ENCODE peak calls at places on chromosomes 2 and 18, in eight cellular contexts. C, O, S, Y, X, R, L and B are unnamed samples.

GRCh38 chr18:54148151-54148550 is 76.3 kb downstream of the MBD2 start:
- DNase-seq in C (no peak), O (no peak), S (no peak), Y (no peak), X (no peak), R (no peak), L (no peak), B (no peak)

GRCh38 chr2:10355471-10356458 is 53.1 kb downstream of the HPCAL1 start:
- DNase-seq in C (no peak), O (no peak), S (no peak), Y (no peak), X (no peak), R (no peak), L (no peak), B (no peak)

GRCh38 chr2:240620149-240620731 is 5.0 kb upstream of the GPR35 start:
- DNase-seq in C (no peak), O (no peak), S (no peak), Y (no peak), X (no peak), R (no peak), L (no peak), B (peak; percentile 42)

GRCh38 chr18:80253871-80254492 is 6.7 kb upstream of the PARD6G start:
- DNase-seq in C (no peak), O (peak; percentile 12), S (no peak), Y (no peak), X (no peak), R (no peak), L (no peak), B (no peak)

GRCh38 chr2:15735738-15736326 is 144.2 kb downstream of the DDX1 start:
- DNase-seq in C (no peak), O (no peak), S (no peak), Y (no peak), X (no peak), R (no peak), L (no peak), B (no peak)

GRCh38 chr2:205546417-205546816 is 135.9 kb upstream of the NRP2 start:
- DNase-seq in C (no peak), O (no peak), S (no peak), Y (peak; percentile 60), X (no peak), R (no peak), L (no peak), B (no peak)

GRCh38 chr2:42569116-42569711 is 782 bp downstream of the MTA3 start:
- DNase-seq in C (peak; percentile 66), O (peak; percentile 26), S (peak; percentile 53), Y (peak; percentile 13), X (peak; percentile 8), R (peak; percentile 3), L (peak; percentile 32), B (no peak)

GRCh38 chr2:167862787-167863186 is 384.6 kb downstream of the STK39 start:
- DNase-seq in C (no peak), O (peak; percentile 52), S (no peak), Y (no peak), X (no peak), R (no peak), L (no peak), B (no peak)

GRCh38 chr2:105431367-105432088 is 32.7 kb upstream of the FHL2 start:
- DNase-seq in C (no peak), O (peak; percentile 29), S (peak; percentile 74), Y (no peak), X (no peak), R (no peak), L (peak; percentile 44), B (no peak)

GRCh38 chr2:177545981-177546600 is 153.5 kb downstream of the AGPS start:
- DNase-seq in C (no peak), O (no peak), S (no peak), Y (no peak), X (no peak), R (no peak), L (peak; percentile 8), B (no peak)

GRCh38 chr2:130963849-130964793 is 127.4 kb downstream of the ARHGEF4 start:
- DNase-seq in C (peak; percentile 64), O (no peak), S (peak; percentile 15), Y (peak; percentile 30), X (no peak), R (peak; percentile 38), L (no peak), B (no peak)

GRCh38 chr2:18412980-18413793 is 147.3 kb downstream of the RDH14 start:
- DNase-seq in C (no peak), O (peak; percentile 58), S (peak; percentile 34), Y (no peak), X (no peak), R (no peak), L (peak; percentile 29), B (no peak)

GRCh38 chr18:35153609-35154273 is 87.1 kb upstream of the ZNF397 start:
- DNase-seq in C (peak; percentile 37), O (no peak), S (no peak), Y (no peak), X (no peak), R (no peak), L (no peak), B (no peak)

GRCh38 chr2:102063948-102064678 is 72.4 kb downstream of the IL1R2 start:
- DNase-seq in C (no peak), O (peak; percentile 100), S (peak; percentile 100), Y (peak; percentile 90), X (peak; percentile 98), R (no peak), L (peak; percentile 99), B (peak; percentile 85)

GRCh38 chr18:49561377-49562193 is at the start of gene LIPG:
- DNase-seq in C (peak; percentile 67), O (peak; percentile 74), S (peak; percentile 82), Y (peak; percentile 89), X (no peak), R (peak; percentile 59), L (no peak), B (no peak)
- TF ChIP-seq CTCF in C (no peak), O (no peak), S (peak; percentile 5), Y (no peak), X (no peak), R (no peak), L (no peak), B (no peak)

DNA sequence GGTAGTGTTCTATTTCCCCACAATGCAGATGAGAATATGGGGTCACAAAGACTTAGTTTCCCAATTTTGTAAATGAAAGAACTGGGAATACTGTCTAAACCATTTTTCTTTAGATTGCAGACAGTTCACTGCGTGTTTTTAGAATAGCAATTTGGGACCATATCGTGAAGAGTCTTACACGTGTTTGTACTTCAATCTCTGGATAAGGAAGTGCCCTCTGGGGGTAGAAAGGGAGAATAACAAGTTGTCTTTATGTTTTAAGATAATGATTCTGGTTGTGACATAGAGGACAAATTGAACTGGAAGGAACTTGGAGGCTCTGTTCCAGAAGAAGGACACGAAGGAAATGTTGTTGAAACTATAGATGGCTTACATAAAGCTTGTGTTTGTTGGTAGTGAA is 457.7 kb downstream of the CBLN2 start:
- DNase-seq in C (no peak), O (peak; percentile 33), S (peak; percentile 29), Y (peak; percentile 5), X (no peak), R (no peak), L (no peak), B (no peak)
- TF ChIP-seq CTCF in C (peak; percentile 40), O (peak; percentile 36), S (peak; percentile 39), Y (peak; percentile 56), X (peak; percentile 32), R (peak; percentile 71), L (peak; percentile 17), B (peak; percentile 20)

GRCh38 chr2:11533278-11534077 is at the start of gene GREB1:
- DNase-seq in C (no peak), O (peak; percentile 79), S (no peak), Y (no peak), X (peak; percentile 5), R (no peak), L (peak; percentile 10), B (no peak)

GRCh38 chr2:11532434-11533055 is 1.3 kb upstream of the GREB1 start:
- DNase-seq in C (no peak), O (peak; percentile 77), S (peak; percentile 50), Y (no peak), X (peak; percentile 30), R (no peak), L (peak; percentile 32), B (no peak)

GRCh38 chr2:11535899-11536344 is 2.1 kb downstream of the GREB1 start:
- DNase-seq in C (no peak), O (no peak), S (no peak), Y (no peak), X (no peak), R (no peak), L (no peak), B (no peak)

GRCh38 chr2:11534078-11534745 is 367 bp downstream of the GREB1 start:
- DNase-seq in C (no peak), O (peak; percentile 6), S (no peak), Y (no peak), X (no peak), R (no peak), L (no peak), B (no peak)

GRCh38 chr2:11534746-11535484 is 1.1 kb downstream of the GREB1 start:
- DNase-seq in C (no peak), O (no peak), S (no peak), Y (no peak), X (no peak), R (no peak), L (no peak), B (no peak)
- TF ChIP-seq CTCF in C (peak; percentile 28), O (peak; percentile 26), S (peak; percentile 19), Y (peak; percentile 39), X (peak; percentile 61), R (no peak), L (no peak), B (peak; percentile 57)

GRCh38 chr2:32064021-32064678 is 794 bp downstream of the SPAST start:
- DNase-seq in C (peak; percentile 52), O (no peak), S (no peak), Y (no peak), X (no peak), R (no peak), L (no peak), B (peak; percentile 49)

GRCh38 chr2:32064713-32065112 is 1.4 kb downstream of the SPAST start:
- DNase-seq in C (no peak), O (no peak), S (no peak), Y (no peak), X (no peak), R (no peak), L (no peak), B (no peak)

GRCh38 chr2:32061430-32061829 is 1.9 kb upstream of the SPAST start:
- DNase-seq in C (no peak), O (no peak), S (no peak), Y (no peak), X (no peak), R (no peak), L (no peak), B (no peak)

GRCh38 chr2:32061973-32062861 is 1.1 kb upstream of the SPAST start:
- DNase-seq in C (peak; percentile 38), O (peak; percentile 77), S (peak; percentile 83), Y (no peak), X (no peak), R (no peak), L (peak; percentile 27), B (no peak)

DNA sequence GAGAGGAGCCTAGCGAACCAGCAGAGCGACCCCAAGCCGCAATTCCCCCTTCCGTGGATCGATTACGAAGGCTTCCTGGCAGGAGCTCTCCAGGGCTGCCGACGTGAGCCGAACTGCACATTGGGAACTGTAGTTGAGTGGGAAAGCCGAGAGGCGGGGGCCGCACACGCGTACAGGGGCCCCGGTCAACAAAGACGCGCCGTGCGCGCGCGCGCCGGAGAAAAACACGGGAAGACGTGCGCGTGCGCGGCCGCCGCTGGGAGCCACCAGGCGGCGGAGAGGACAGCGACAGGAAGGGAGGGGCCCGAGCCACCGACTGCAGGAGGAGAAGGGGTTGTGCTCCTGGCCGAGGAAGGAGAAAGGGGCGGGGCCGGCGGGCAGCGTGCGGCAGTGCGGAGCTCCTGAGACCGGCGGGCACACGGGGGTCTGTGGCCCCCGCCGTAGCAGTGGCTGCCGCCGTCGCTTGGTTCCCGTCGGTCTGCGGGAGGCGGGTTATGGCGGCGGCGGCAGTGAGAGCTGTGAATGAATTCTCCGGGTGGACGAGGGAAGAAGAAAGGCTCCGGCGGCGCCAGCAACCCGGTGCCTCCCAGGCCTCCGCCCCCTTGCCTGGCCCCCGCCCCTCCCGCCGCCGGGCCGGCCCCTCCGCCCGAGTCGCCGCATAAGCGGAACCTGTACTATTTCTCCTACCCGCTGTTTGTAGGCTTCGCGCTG is at the start of gene SPAST:
- DNase-seq in C (peak; percentile 98), O (peak; percentile 93), S (peak; percentile 97), Y (peak; percentile 90), X (peak; percentile 94), R (peak; percentile 96), L (peak; percentile 95), B (peak; percentile 95)
- TF ChIP-seq CTCF in C (peak; percentile 42), O (no peak), S (peak; percentile 41), Y (peak; percentile 21), X (peak; percentile 71), R (peak; percentile 61), L (peak; percentile 44), B (peak; percentile 45)